ENCODE peak calls at places on chromosomes 13 and 19, in eight cellular contexts. X is stomach, U is epithelial cell of esophagus, E is ascending aorta, Z is fibroblast of villous mesenchyme, H is AG09309, K is GM23338, V is lung. N is an unnamed sample.
A peak's percentile ranks its signal among the peaks of the same experiment; 100 is the strongest.

GRCh38 chr13:76828316-76828741 is 57.9 kb downstream of the KCTD12 start:
- DNase-seq in X (no peak), U (peak; percentile 59), E (no peak), Z (no peak), H (no peak), K (no peak), V (no peak), N (no peak)

GRCh38 chr19:14553042-14553938 is 18.6 kb downstream of the NDUFB7 start:
- DNase-seq in X (no peak), U (no peak), E (no peak), Z (no peak), H (no peak), K (no peak), V (no peak), N (no peak)

GRCh38 chr13:30572859-30573275 is 44.9 kb upstream of the USPL1 start:
- DNase-seq in X (no peak), U (peak; percentile 25), E (no peak), Z (peak; percentile 72), H (no peak), K (peak; percentile 47), V (no peak), N (no peak)

GRCh38 chr13:75583101-75583500 is 33.5 kb downstream of the UCHL3 start:
- DNase-seq in X (no peak), U (no peak), E (no peak), Z (no peak), H (no peak), K (no peak), V (no peak), N (no peak)

GRCh38 chr13:78015782-78016181 is 97.2 kb upstream of the EDNRB start:
- DNase-seq in X (no peak), U (no peak), E (no peak), Z (peak; percentile 13), H (no peak), K (no peak), V (no peak), N (no peak)

GRCh38 chr19:48102870-48103751 is 7.5 kb downstream of the PLA2G4C start:
- DNase-seq in X (no peak), U (peak; percentile 74), E (no peak), Z (peak; percentile 48), H (no peak), K (peak; percentile 82), V (no peak), N (no peak)

GRCh38 chr19:16463991-16464575 is 7.7 kb downstream of the EPS15L1 start:
- DNase-seq in X (no peak), U (no peak), E (no peak), Z (peak; percentile 61), H (no peak), K (no peak), V (no peak), N (no peak)

GRCh38 chr13:113855012-113855921 is 8.6 kb downstream of the GAS6 start:
- DNase-seq in X (peak; percentile 24), U (no peak), E (no peak), Z (peak; percentile 59), H (no peak), K (no peak), V (no peak), N (no peak)

GRCh38 chr13:50780201-50781015 is 63.1 kb downstream of the DLEU7 start:
- DNase-seq in X (no peak), U (no peak), E (no peak), Z (no peak), H (no peak), K (no peak), V (no peak), N (no peak)

GRCh38 chr19:45280471-45280961 is 29.4 kb downstream of the MARK4 start:
- DNase-seq in X (no peak), U (no peak), E (no peak), Z (peak; percentile 84), H (no peak), K (no peak), V (no peak), N (no peak)

GRCh38 chr19:54551950-54552912 is 21.4 kb upstream of the LILRA2 start:
- DNase-seq in X (no peak), U (no peak), E (no peak), Z (no peak), H (no peak), K (no peak), V (no peak), N (no peak)

GRCh38 chr13:29581666-29582065 is 13.8 kb downstream of the SLC7A1 start:
- DNase-seq in X (no peak), U (no peak), E (no peak), Z (no peak), H (no peak), K (peak; percentile 50), V (no peak), N (no peak)

GRCh38 chr13:75587679-75588078 is 38.1 kb downstream of the UCHL3 start:
- DNase-seq in X (no peak), U (peak; percentile 40), E (no peak), Z (no peak), H (no peak), K (peak; percentile 81), V (no peak), N (no peak)

GRCh38 chr13:112605531-112605990 is 17.6 kb upstream of the TUBGCP3 start:
- DNase-seq in X (no peak), U (no peak), E (no peak), Z (peak; percentile 24), H (no peak), K (peak; percentile 44), V (no peak), N (no peak)

GRCh38 chr13:85312071-85312470 is 487.1 kb downstream of the SLITRK6 start:
- DNase-seq in X (no peak), U (no peak), E (no peak), Z (no peak), H (no peak), K (no peak), V (no peak), N (no peak)

GRCh38 chr13:85386424-85386823 is 412.8 kb downstream of the SLITRK6 start:
- DNase-seq in X (no peak), U (no peak), E (no peak), Z (no peak), H (no peak), K (no peak), V (no peak), N (no peak)

GRCh38 chr13:28820099-28821051 is at the start of gene MTUS2:
- DNase-seq in X (no peak), U (peak; percentile 18), E (no peak), Z (no peak), H (no peak), K (peak; percentile 85), V (no peak), N (no peak)

GRCh38 chr13:27919934-27920676 is at the start of gene PDX1:
- DNase-seq in X (peak; percentile 70), U (peak; percentile 35), E (no peak), Z (no peak), H (no peak), K (peak; percentile 83), V (peak; percentile 35), N (no peak)

GRCh38 chr13:110973007-110973700 is 58.3 kb upstream of the ANKRD10 start:
- DNase-seq in X (no peak), U (no peak), E (no peak), Z (no peak), H (no peak), K (no peak), V (no peak), N (no peak)
- H3K4me3 ChIP-seq in X (no peak overlapping the region), U (no peak overlapping the region), E (no peak overlapping the region), Z (no peak overlapping the region), H (no peak overlapping the region), K (no peak overlapping the region), V (no peak overlapping the region), N (no peak overlapping the region)

DNA sequence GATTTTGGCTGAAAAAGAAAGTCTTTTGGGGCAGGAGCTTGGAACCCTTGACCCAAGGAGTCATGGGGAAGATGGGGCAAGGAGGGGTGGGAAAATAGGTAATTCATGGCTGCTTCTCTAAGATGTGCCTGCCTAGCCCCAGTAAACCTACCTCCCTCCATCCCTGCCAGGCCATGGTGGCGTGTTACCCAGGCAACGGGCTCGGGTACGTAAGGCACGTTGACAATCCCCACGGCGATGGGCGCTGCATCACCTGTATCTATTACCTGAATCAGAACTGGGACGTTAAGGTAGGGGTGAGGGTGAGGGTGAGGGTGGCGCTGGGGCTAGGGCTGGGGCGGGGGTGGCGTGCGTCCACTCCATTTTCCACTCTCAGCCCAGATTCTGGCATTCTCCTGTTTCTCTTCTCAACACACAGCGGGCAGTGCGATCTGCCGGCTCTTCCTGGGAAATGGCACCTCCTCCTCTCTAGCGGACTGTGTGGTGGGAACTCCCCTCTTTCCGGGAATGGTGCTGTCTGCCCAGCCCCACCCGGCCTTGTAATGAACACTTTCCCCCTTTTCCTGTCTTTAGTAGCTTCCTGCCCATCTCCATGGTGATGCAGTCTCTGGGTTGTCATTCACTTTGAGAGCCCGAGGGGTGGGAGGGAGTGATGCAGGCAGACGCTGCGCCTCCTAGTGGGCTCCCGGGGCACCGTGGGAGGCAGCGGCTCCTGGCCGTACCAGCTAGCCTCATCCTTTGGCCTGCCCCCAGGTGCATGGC is 7.6 kb downstream of the EGLN2 start:
- DNase-seq in X (peak; percentile 62), U (peak; percentile 89), E (peak; percentile 50), Z (peak; percentile 98), H (peak; percentile 78), K (peak; percentile 100), V (peak; percentile 82), N (no peak)
- TF ChIP-seq CTCF in X (no peak), U (peak; percentile 80), E (peak; percentile 74), Z (peak; percentile 88), H (peak; percentile 97), K (peak; percentile 86), V (peak; percentile 62), N (peak; percentile 74)

DNA sequence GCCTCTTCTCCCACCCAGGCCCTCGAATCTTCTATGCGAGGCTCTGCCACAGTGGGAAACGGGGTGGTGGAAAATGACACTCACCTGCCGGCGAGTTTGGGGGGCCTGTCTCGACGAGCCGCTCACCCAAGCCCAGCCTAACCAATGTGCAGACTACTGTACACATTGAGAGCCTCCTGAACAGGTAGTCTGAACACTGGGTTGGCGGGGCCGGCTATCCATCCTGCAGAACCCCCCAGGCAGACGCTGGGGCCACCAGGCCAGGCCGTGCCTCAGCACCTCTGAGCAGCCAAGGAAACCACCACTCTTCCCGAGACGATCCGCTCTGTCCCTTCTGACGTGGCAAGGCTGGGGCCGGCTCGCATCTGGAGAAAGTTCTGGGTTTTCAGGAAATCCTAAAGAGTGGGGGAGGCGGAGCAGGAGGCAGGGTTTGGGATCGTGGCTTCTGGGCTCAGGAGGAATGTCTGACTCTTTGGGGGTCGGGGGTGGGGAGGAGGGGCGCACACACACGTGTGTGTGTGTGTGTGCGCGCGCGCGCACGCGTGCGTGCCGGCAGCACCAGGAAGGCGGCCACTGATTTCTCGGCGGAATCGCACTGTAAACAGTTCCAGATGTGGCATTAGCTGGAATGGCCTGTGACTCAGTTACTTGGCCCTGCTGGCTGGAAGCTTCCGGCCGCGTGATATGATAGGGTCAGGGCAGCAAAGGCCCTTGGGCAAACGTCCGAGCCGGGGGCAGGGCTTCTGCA is 18.5 kb downstream of the TMED1 start:
- DNase-seq in X (peak; percentile 33), U (no peak), E (peak; percentile 42), Z (peak; percentile 98), H (peak; percentile 94), K (peak; percentile 24), V (no peak), N (no peak)
- H3K4me3 ChIP-seq in X (peak overlapping the region; percentile 40), U (no peak overlapping the region), E (peak overlapping the region; percentile 35), Z (peak overlapping the region; percentile 85), H (peak overlapping the region; percentile 91), K (no peak overlapping the region), V (no peak overlapping the region), N (no peak overlapping the region)

DNA sequence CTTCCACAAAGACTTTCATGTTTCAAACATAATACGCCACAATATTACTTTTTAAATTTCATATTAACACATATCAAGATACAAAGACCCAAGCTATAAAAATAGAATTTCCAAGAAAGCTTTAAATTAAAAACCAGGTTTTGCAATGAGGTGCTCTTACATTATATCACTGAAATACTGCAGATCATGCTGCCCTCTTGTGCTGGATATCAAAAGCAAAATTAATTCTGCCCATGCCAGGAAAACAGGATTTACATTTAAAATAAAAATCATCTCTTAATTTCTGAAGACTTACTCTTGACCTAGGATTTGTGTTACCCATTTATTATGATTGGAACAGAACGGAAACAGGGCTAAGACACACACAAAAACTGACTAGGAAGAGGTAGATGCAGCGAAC is 145.0 kb downstream of the ABCC4 start:
- DNase-seq in X (no peak), U (peak; percentile 52), E (no peak), Z (no peak), H (no peak), K (no peak), V (no peak), N (no peak)
- TF ChIP-seq CTCF in X (no peak), U (peak; percentile 51), E (no peak), Z (peak; percentile 16), H (peak; percentile 50), K (peak; percentile 48), V (no peak), N (peak; percentile 27)